ENCODE peak calls at places on chromosomes 16 and 17, in nine cellular contexts. One of them, this sample, is unnamed. For H3K4me1, the result is how much of the 10 kb centered on the place peaks cover.

GRCh38 chr16:51407199-51407598 is 256.1 kb upstream of the SALL1 start:
- DNase-seq in tibial nerve: no peak
- DNase-seq in prostate gland: no peak
- DNase-seq in tibial artery: no peak
- DNase-seq in CD8-positive, alpha-beta T cell: no peak
- DNase-seq in H1: no peak
- DNase-seq in psoas muscle: no peak
- DNase-seq in astrocyte: peak
- DNase-seq in neural progenitor cell: no peak
- DNase-seq in this sample: no peak

GRCh38 chr17:44948315-44948795 is 782 bp upstream of the KIF18B start:
- DNase-seq in tibial nerve: no peak
- DNase-seq in prostate gland: no peak
- DNase-seq in tibial artery: no peak
- DNase-seq in CD8-positive, alpha-beta T cell: no peak
- DNase-seq in H1: no peak
- DNase-seq in psoas muscle: no peak
- DNase-seq in astrocyte: no peak
- DNase-seq in neural progenitor cell: no peak
- DNase-seq in this sample: no peak

GRCh38 chr17:60139438-60140285 is 10.1 kb upstream of the CA4 start:
- DNase-seq in tibial nerve: peak
- DNase-seq in prostate gland: peak
- DNase-seq in tibial artery: peak
- DNase-seq in CD8-positive, alpha-beta T cell: peak
- DNase-seq in H1: no peak
- DNase-seq in psoas muscle: peak
- DNase-seq in astrocyte: peak
- DNase-seq in neural progenitor cell: peak
- DNase-seq in this sample: peak

GRCh38 chr17:34257299-34257985 is 2.4 kb downstream of the CCL2 start:
- DNase-seq in tibial nerve: no peak
- DNase-seq in prostate gland: no peak
- DNase-seq in tibial artery: no peak
- DNase-seq in CD8-positive, alpha-beta T cell: no peak
- DNase-seq in H1: no peak
- DNase-seq in psoas muscle: no peak
- DNase-seq in astrocyte: peak
- DNase-seq in neural progenitor cell: no peak
- DNase-seq in this sample: no peak

GRCh38 chr16:85520853-85521736 is 92.0 kb upstream of the GSE1 start:
- DNase-seq in tibial nerve: no peak
- DNase-seq in prostate gland: peak
- DNase-seq in tibial artery: no peak
- DNase-seq in CD8-positive, alpha-beta T cell: no peak
- DNase-seq in H1: no peak
- DNase-seq in psoas muscle: no peak
- DNase-seq in astrocyte: no peak
- DNase-seq in neural progenitor cell: no peak
- DNase-seq in this sample: peak

GRCh38 chr16:4938683-4939030 is 1.7 kb upstream of the PPL start:
- DNase-seq in tibial nerve: no peak
- DNase-seq in prostate gland: no peak
- DNase-seq in tibial artery: no peak
- DNase-seq in CD8-positive, alpha-beta T cell: no peak
- DNase-seq in H1: no peak
- DNase-seq in psoas muscle: no peak
- DNase-seq in astrocyte: no peak
- DNase-seq in neural progenitor cell: no peak
- DNase-seq in this sample: no peak

GRCh38 chr17:36593651-36594316 is 2.1 kb downstream of the DHRS11 start:
- DNase-seq in tibial nerve: no peak
- DNase-seq in prostate gland: no peak
- DNase-seq in tibial artery: no peak
- DNase-seq in CD8-positive, alpha-beta T cell: no peak
- DNase-seq in H1: no peak
- DNase-seq in psoas muscle: no peak
- DNase-seq in astrocyte: no peak
- DNase-seq in neural progenitor cell: no peak
- DNase-seq in this sample: no peak

GRCh38 chr16:20333120-20333519 is 5.8 kb upstream of the GP2 start:
- DNase-seq in tibial nerve: no peak
- DNase-seq in prostate gland: no peak
- DNase-seq in tibial artery: no peak
- DNase-seq in CD8-positive, alpha-beta T cell: no peak
- DNase-seq in H1: no peak
- DNase-seq in psoas muscle: no peak
- DNase-seq in astrocyte: no peak
- DNase-seq in neural progenitor cell: peak
- DNase-seq in this sample: no peak

GRCh38 chr17:33924105-33924504 is 331.0 kb upstream of the CCL2 start:
- DNase-seq in tibial nerve: no peak
- DNase-seq in prostate gland: no peak
- DNase-seq in tibial artery: no peak
- DNase-seq in CD8-positive, alpha-beta T cell: no peak
- DNase-seq in H1: no peak
- DNase-seq in psoas muscle: no peak
- DNase-seq in astrocyte: no peak
- DNase-seq in neural progenitor cell: no peak
- DNase-seq in this sample: no peak

GRCh38 chr16:9134739-9135138 is 43.3 kb downstream of the HAPSTR1 start:
- DNase-seq in tibial nerve: peak
- DNase-seq in prostate gland: no peak
- DNase-seq in tibial artery: no peak
- DNase-seq in CD8-positive, alpha-beta T cell: peak
- DNase-seq in H1: no peak
- DNase-seq in psoas muscle: peak
- DNase-seq in astrocyte: no peak
- DNase-seq in neural progenitor cell: peak
- DNase-seq in this sample: peak

GRCh38 chr16:24686678-24687077 is 42.8 kb upstream of the TNRC6A start:
- DNase-seq in tibial nerve: no peak
- DNase-seq in prostate gland: no peak
- DNase-seq in tibial artery: no peak
- DNase-seq in CD8-positive, alpha-beta T cell: no peak
- DNase-seq in H1: no peak
- DNase-seq in psoas muscle: no peak
- DNase-seq in astrocyte: no peak
- DNase-seq in neural progenitor cell: peak
- DNase-seq in this sample: no peak

GRCh38 chr17:45425984-45426413 is 6.7 kb downstream of the ARHGAP27 start:
- DNase-seq in tibial nerve: no peak
- DNase-seq in prostate gland: no peak
- DNase-seq in tibial artery: no peak
- DNase-seq in CD8-positive, alpha-beta T cell: no peak
- DNase-seq in H1: no peak
- DNase-seq in psoas muscle: no peak
- DNase-seq in astrocyte: no peak
- DNase-seq in neural progenitor cell: no peak
- DNase-seq in this sample: no peak

GRCh38 chr16:75931043-75931442 is 204.8 kb upstream of the CPHXL start:
- DNase-seq in tibial nerve: no peak
- DNase-seq in prostate gland: no peak
- DNase-seq in tibial artery: no peak
- DNase-seq in CD8-positive, alpha-beta T cell: no peak
- DNase-seq in H1: no peak
- DNase-seq in psoas muscle: no peak
- DNase-seq in astrocyte: peak
- DNase-seq in neural progenitor cell: no peak
- DNase-seq in this sample: no peak

GRCh38 chr17:77664097-77664729 is 294.3 kb upstream of the TNRC6C start:
- DNase-seq in tibial nerve: no peak
- DNase-seq in prostate gland: no peak
- DNase-seq in tibial artery: no peak
- DNase-seq in CD8-positive, alpha-beta T cell: no peak
- DNase-seq in H1: no peak
- DNase-seq in psoas muscle: no peak
- DNase-seq in astrocyte: no peak
- DNase-seq in neural progenitor cell: no peak
- DNase-seq in this sample: no peak

GRCh38 chr16:4379001-4379688 is 7.5 kb downstream of the VASN start:
- DNase-seq in tibial nerve: no peak
- DNase-seq in prostate gland: no peak
- DNase-seq in tibial artery: no peak
- DNase-seq in CD8-positive, alpha-beta T cell: no peak
- DNase-seq in H1: no peak
- DNase-seq in psoas muscle: peak
- DNase-seq in astrocyte: no peak
- DNase-seq in neural progenitor cell: no peak
- DNase-seq in this sample: no peak

GRCh38 chr16:56657555-56658430 is at the start of gene MT1F:
- DNase-seq in tibial nerve: peak
- DNase-seq in prostate gland: peak
- DNase-seq in tibial artery: peak
- DNase-seq in CD8-positive, alpha-beta T cell: peak
- DNase-seq in H1: peak
- DNase-seq in psoas muscle: peak
- DNase-seq in astrocyte: peak
- DNase-seq in neural progenitor cell: peak
- DNase-seq in this sample: peak

DNA sequence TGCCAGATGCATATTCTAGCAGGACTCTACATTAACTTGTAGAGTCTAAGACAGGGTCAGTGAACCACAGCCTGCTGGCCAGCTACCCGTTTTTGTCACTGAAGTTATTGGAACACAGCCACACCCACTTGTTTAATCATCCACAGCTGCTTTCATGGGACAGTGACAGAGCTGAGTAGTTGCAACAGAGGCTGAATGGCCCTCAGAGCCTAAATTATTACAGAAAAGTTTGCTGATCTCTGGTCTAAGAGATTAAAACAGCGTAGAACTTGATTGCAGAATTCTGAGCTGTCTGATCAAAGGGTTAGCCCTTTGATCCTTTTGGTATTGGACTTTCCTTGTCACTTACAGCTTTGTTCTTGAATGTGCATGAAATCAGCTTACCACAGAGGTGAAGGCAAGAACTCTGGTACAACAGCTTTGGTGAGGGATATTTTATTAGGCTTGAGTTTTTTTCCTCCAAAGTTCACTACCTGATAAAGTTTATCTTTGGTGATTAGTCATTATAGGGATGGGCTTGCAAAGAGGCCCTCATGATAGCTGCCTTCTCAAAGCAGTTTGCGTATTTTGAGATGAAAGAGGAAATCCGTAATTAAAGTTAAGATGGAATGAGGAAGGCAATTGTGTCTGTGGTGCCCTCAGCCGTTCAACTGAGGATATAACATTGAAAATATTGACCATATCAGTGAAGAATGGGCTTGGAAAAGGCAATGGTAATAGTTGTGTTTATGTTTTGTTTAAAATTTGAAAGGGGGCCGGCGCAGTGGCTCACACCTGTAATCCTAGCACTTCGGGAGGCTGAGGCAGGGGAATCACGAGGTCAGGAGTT is 23.7 kb downstream of the ALDH3A2 start:
- DNase-seq in tibial nerve: peak
- DNase-seq in prostate gland: peak
- DNase-seq in tibial artery: peak
- DNase-seq in CD8-positive, alpha-beta T cell: no peak
- DNase-seq in H1: no peak
- DNase-seq in psoas muscle: peak
- DNase-seq in astrocyte: no peak
- DNase-seq in neural progenitor cell: no peak
- DNase-seq in this sample: peak
- TF ChIP-seq CTCF in tibial nerve: no peak
- TF ChIP-seq CTCF in prostate gland: peak
- TF ChIP-seq CTCF in tibial artery: no peak
- TF ChIP-seq CTCF in CD8-positive, alpha-beta T cell: no peak
- TF ChIP-seq CTCF in H1: no peak
- TF ChIP-seq CTCF in psoas muscle: peak
- TF ChIP-seq CTCF in astrocyte: no peak
- TF ChIP-seq CTCF in neural progenitor cell: no peak
- TF ChIP-seq CTCF in this sample: peak

GRCh38 chr17:76498886-76499667 is 2.1 kb downstream of the RHBDF2 start:
- DNase-seq in tibial nerve: no peak
- DNase-seq in prostate gland: no peak
- DNase-seq in tibial artery: no peak
- DNase-seq in CD8-positive, alpha-beta T cell: no peak
- DNase-seq in H1: no peak
- DNase-seq in psoas muscle: no peak
- DNase-seq in astrocyte: no peak
- DNase-seq in neural progenitor cell: no peak
- DNase-seq in this sample: peak

GRCh38 chr17:76497979-76498885 is 3.0 kb downstream of the RHBDF2 start:
- DNase-seq in tibial nerve: no peak
- DNase-seq in prostate gland: peak
- DNase-seq in tibial artery: peak
- DNase-seq in CD8-positive, alpha-beta T cell: no peak
- DNase-seq in H1: no peak
- DNase-seq in psoas muscle: peak
- DNase-seq in astrocyte: peak
- DNase-seq in neural progenitor cell: peak
- DNase-seq in this sample: no peak

GRCh38 chr17:76495663-76496400 is 5.4 kb downstream of the RHBDF2 start:
- DNase-seq in tibial nerve: no peak
- DNase-seq in prostate gland: no peak
- DNase-seq in tibial artery: no peak
- DNase-seq in CD8-positive, alpha-beta T cell: no peak
- DNase-seq in H1: no peak
- DNase-seq in psoas muscle: no peak
- DNase-seq in astrocyte: no peak
- DNase-seq in neural progenitor cell: no peak
- DNase-seq in this sample: no peak

GRCh38 chr17:76496464-76496863 is 4.8 kb downstream of the RHBDF2 start:
- DNase-seq in tibial nerve: no peak
- DNase-seq in prostate gland: no peak
- DNase-seq in tibial artery: no peak
- DNase-seq in CD8-positive, alpha-beta T cell: no peak
- DNase-seq in H1: no peak
- DNase-seq in psoas muscle: no peak
- DNase-seq in astrocyte: no peak
- DNase-seq in neural progenitor cell: no peak
- DNase-seq in this sample: no peak

GRCh38 chr17:76497699-76497978 is 3.6 kb downstream of the RHBDF2 start:
- DNase-seq in tibial nerve: no peak
- DNase-seq in prostate gland: no peak
- DNase-seq in tibial artery: no peak
- DNase-seq in CD8-positive, alpha-beta T cell: no peak
- DNase-seq in H1: no peak
- DNase-seq in psoas muscle: no peak
- DNase-seq in astrocyte: no peak
- DNase-seq in neural progenitor cell: no peak
- DNase-seq in this sample: no peak
- H3K4me1 ChIP-seq in tibial nerve: under half
- H3K4me1 ChIP-seq in prostate gland: under half
- H3K4me1 ChIP-seq in tibial artery: half or more
- H3K4me1 ChIP-seq in CD8-positive, alpha-beta T cell: half or more
- H3K4me1 ChIP-seq in H1: under half
- H3K4me1 ChIP-seq in psoas muscle: half or more
- H3K4me1 ChIP-seq in astrocyte: half or more
- H3K4me1 ChIP-seq in neural progenitor cell: under half
- H3K4me1 ChIP-seq in this sample: under half

GRCh38 chr17:17500999-17501605 is 4.9 kb upstream of the RASD1 start:
- DNase-seq in tibial nerve: no peak
- DNase-seq in prostate gland: no peak
- DNase-seq in tibial artery: no peak
- DNase-seq in CD8-positive, alpha-beta T cell: no peak
- DNase-seq in H1: no peak
- DNase-seq in psoas muscle: no peak
- DNase-seq in astrocyte: no peak
- DNase-seq in neural progenitor cell: peak
- DNase-seq in this sample: peak
- TF ChIP-seq CTCF in tibial nerve: no peak
- TF ChIP-seq CTCF in prostate gland: no peak
- TF ChIP-seq CTCF in tibial artery: no peak
- TF ChIP-seq CTCF in CD8-positive, alpha-beta T cell: no peak
- TF ChIP-seq CTCF in H1: peak
- TF ChIP-seq CTCF in psoas muscle: no peak
- TF ChIP-seq CTCF in astrocyte: no peak
- TF ChIP-seq CTCF in neural progenitor cell: peak
- TF ChIP-seq CTCF in this sample: no peak

GRCh38 chr17:73304971-73305786 is 6.6 kb downstream of the CDC42EP4 start:
- DNase-seq in tibial nerve: no peak
- DNase-seq in prostate gland: no peak
- DNase-seq in tibial artery: peak
- DNase-seq in CD8-positive, alpha-beta T cell: no peak
- DNase-seq in H1: no peak
- DNase-seq in psoas muscle: peak
- DNase-seq in astrocyte: peak
- DNase-seq in neural progenitor cell: peak
- DNase-seq in this sample: no peak
- H3K4me1 ChIP-seq in tibial nerve: under half
- H3K4me1 ChIP-seq in prostate gland: under half
- H3K4me1 ChIP-seq in tibial artery: half or more
- H3K4me1 ChIP-seq in CD8-positive, alpha-beta T cell: under half
- H3K4me1 ChIP-seq in H1: under half
- H3K4me1 ChIP-seq in psoas muscle: under half
- H3K4me1 ChIP-seq in astrocyte: half or more
- H3K4me1 ChIP-seq in neural progenitor cell: under half
- H3K4me1 ChIP-seq in this sample: under half

This sample was measured in Caco-2.